ENCODE peak calls at places on chromosomes 13 and 19, in five cellular contexts. O is A549, F is GM12878, B is K562, A is HepG2. Y is an unnamed sample. For H3K4me1, the result is how much of the 10 kb centered on the place peaks cover.

GRCh38 chr19:35513975-35514809 is 743 bp upstream of the DMKN start:
- DNase-seq in A (peak), F (no peak), O (no peak), B (no peak), Y (no peak)

GRCh38 chr13:100594731-100595130 is 6.1 kb upstream of the GGACT start:
- DNase-seq in A (peak), O (peak), B (peak), F (no peak), Y (no peak)

GRCh38 chr19:18057557-18057956 is 29.2 kb downstream of the IL12RB1 start:
- DNase-seq in O (no peak), A (no peak), F (no peak), B (no peak), Y (no peak)

GRCh38 chr19:10206226-10206873 is 11.6 kb upstream of the DNMT1 start:
- DNase-seq in O (no peak), F (no peak), A (peak), B (no peak), Y (no peak)

GRCh38 chr19:49809155-49809986 is 3.7 kb downstream of the FUZ start:
- DNase-seq in F (no peak), B (no peak), O (peak), A (peak), Y (peak)

GRCh38 chr13:107874456-107874855 is 340.9 kb downstream of the LIG4 start:
- DNase-seq in A (no peak), B (no peak), F (no peak), O (no peak), Y (no peak)

GRCh38 chr19:12284631-12285030 is 10.1 kb downstream of the ZNF44 start:
- DNase-seq in F (no peak), O (no peak), B (no peak), A (no peak), Y (no peak)

GRCh38 chr13:93058301-93058700 is 168.3 kb upstream of the GPC6 start:
- DNase-seq in O (no peak), F (no peak), A (no peak), B (no peak), Y (no peak)

GRCh38 chr19:13396256-13397080 is 109.8 kb downstream of the CACNA1A start:
- DNase-seq in O (peak), A (peak), B (peak), F (no peak), Y (peak)

GRCh38 chr13:63161219-63161618 is 1745.6 kb upstream of the PCDH20 start:
- DNase-seq in B (no peak), A (no peak), O (no peak), F (no peak), Y (peak)

GRCh38 chr13:37097008-37097579 is 8.4 kb downstream of the CSNK1A1L start:
- DNase-seq in F (no peak), O (no peak), A (no peak), B (no peak), Y (no peak)

GRCh38 chr13:20414475-20415287 is 111.0 kb downstream of the CRYL1 start:
- DNase-seq in B (no peak), A (no peak), O (no peak), F (no peak), Y (no peak)

GRCh38 chr19:48746738-48747575 is at the start of gene IZUMO1:
- DNase-seq in A (no peak), B (peak), F (no peak), O (peak), Y (peak)

GRCh38 chr19:6020166-6020967 is 42.4 kb upstream of the RANBP3 start:
- DNase-seq in B (no peak), F (no peak), A (peak), O (no peak), Y (no peak)

GRCh38 chr13:41018583-41018909 is 570 bp downstream of the ELF1 start:
- DNase-seq in O (no peak), B (no peak), F (no peak), A (no peak), Y (no peak)
- H3K4me1 ChIP-seq in O (under half), B (under half), F (under half), A (half or more), Y (under half)

GRCh38 chr19:40822161-40822560 is 23.2 kb downstream of the EGLN2 start:
- DNase-seq in A (no peak), F (no peak), B (no peak), O (no peak), Y (no peak)
- TF ChIP-seq MYC in A (no peak), F (no peak), B (no peak), O (no peak), Y (no peak)

DNA sequence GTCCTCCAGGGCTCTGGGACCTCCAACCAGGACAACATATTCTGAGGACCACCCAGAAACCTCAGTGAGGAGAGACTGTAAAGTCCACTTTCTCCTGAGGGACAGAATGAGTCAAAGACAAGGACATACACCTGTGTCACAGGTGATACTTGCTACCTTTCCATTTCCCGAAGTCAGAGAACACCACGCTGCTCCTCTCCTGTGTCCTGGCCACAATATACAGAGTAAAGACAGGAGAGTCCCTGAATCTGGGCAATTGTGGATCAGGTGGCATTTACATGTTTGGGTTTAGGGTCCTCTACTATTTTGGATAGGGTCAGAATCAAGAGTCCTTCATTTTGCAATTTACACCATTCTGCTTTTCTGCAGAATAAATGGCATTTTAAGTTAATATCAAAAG is 4.9 kb downstream of the MED26 start:
- DNase-seq in A (no peak), F (no peak), B (no peak), O (no peak), Y (no peak)
- H3K4me1 ChIP-seq in A (under half), F (under half), B (under half), O (under half), Y (under half)

DNA sequence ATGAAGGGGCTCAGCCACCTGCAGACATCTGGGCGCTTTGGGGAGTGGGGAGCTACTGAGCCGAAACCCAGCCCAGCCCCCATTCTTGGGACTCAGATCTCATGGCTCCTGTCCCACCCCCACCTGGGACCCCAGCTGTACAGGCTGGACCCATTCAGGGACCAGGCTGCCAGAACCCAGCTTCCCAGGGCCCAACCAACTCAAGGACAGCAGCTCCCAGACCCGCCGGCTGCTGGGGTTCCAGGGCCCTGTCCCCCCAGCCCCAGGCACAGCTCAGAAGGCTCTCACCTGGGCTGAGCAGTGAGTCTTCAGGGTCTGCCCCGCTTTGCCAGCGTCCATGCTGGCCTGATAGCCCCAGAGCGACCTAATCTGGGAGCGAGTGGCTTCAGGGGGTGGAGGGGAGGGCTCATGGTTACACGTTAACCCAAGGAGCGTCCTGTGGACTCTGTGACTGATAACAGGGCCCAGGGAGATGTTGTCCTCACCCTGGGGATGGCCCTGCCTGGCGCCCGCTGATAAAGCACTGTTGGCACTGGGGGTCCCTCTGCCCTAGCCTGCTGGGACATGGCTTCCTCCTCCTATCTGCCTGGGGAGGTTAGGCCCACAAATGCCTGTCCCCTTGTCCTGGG is at the start of gene TMEM86B:
- DNase-seq in A (peak), O (no peak), F (no peak), B (no peak), Y (no peak)
- TF ChIP-seq MYC in A (no peak), O (no peak), F (no peak), B (no peak), Y (no peak)

GRCh38 chr13:97246596-97246995 is 24.5 kb downstream of the MBNL2 start:
- DNase-seq in F (no peak), O (no peak), B (no peak), A (no peak), Y (peak)
- H3K4me1 ChIP-seq in F (under half), O (half or more), B (under half), A (half or more), Y (half or more)

GRCh38 chr13:105643966-105644365 is 891.5 kb downstream of the EFNB2 start:
- DNase-seq in B (no peak), O (no peak), A (no peak), F (no peak), Y (no peak)

GRCh38 chr13:105638446-105638845 is 897.0 kb downstream of the EFNB2 start:
- DNase-seq in A (no peak), B (no peak), O (no peak), F (no peak), Y (no peak)

GRCh38 chr13:105642511-105642958 is 892.9 kb downstream of the EFNB2 start:
- DNase-seq in B (no peak), A (no peak), O (peak), F (no peak), Y (no peak)
- TF ChIP-seq MYC in B (no peak), A (no peak), O (no peak), F (no peak), Y (no peak)

GRCh38 chr19:1264801-1265610 is 4.1 kb upstream of the CIRBP start:
- DNase-seq in B (peak), A (peak), F (no peak), O (peak), Y (peak)

GRCh38 chr19:1261863-1262686 is 7.1 kb upstream of the CIRBP start:
- DNase-seq in A (peak), O (peak), B (no peak), F (no peak), Y (no peak)

GRCh38 chr19:1261512-1261862 is 7.6 kb upstream of the CIRBP start:
- DNase-seq in A (no peak), F (no peak), O (peak), B (no peak), Y (no peak)

GRCh38 chr19:1262687-1263123 is 6.4 kb upstream of the CIRBP start:
- DNase-seq in F (no peak), B (no peak), A (no peak), O (no peak), Y (no peak)

GRCh38 chr19:1263198-1263597 is 5.9 kb upstream of the CIRBP start:
- DNase-seq in B (no peak), A (no peak), F (no peak), O (no peak), Y (no peak)
- H3K4me1 ChIP-seq in B (half or more), A (half or more), F (half or more), O (half or more), Y (under half)

GRCh38 chr13:112746044-112746443 is 56.2 kb downstream of the ATP11A start:
- DNase-seq in O (no peak), B (no peak), A (no peak), F (no peak), Y (no peak)

GRCh38 chr13:112747256-112747655 is 57.4 kb downstream of the ATP11A start:
- DNase-seq in O (no peak), A (no peak), F (no peak), B (no peak), Y (peak)

GRCh38 chr13:112750570-112750969 is 60.7 kb downstream of the ATP11A start:
- DNase-seq in O (no peak), F (no peak), B (no peak), A (no peak), Y (no peak)

GRCh38 chr13:112751617-112752016 is 61.8 kb downstream of the ATP11A start:
- DNase-seq in A (no peak), F (no peak), O (no peak), B (no peak), Y (no peak)

DNA sequence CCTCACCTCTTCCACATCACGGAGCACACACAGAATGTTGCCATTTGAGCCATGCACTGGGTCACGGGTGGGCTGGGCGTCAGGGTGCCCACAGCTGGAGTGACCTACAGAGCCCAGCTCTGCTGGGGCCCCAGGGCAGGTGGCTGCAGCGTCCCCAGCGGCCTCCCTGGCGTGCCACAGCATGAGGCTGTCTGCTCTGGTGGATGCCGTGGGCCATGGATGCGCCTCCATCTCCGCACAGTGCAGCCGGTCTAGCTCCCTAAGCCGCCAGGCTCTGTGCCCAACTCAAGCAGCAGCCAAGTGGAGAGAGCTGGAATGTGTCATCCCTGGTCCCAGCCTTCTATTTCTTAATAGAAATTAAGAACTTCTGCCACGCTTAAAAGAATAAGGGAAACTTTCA is 59.1 kb downstream of the ATP11A start:
- DNase-seq in A (no peak), F (no peak), O (no peak), B (no peak), Y (no peak)
- TF ChIP-seq MYC in A (no peak), F (no peak), O (no peak), B (no peak), Y (no peak)

GRCh38 chr19:1274852-1275259 is 474 bp upstream of the FAM174C start:
- DNase-seq in F (no peak), O (no peak), A (no peak), B (peak), Y (no peak)
- H3K4me1 ChIP-seq in F (under half), O (under half), A (half or more), B (half or more), Y (under half)

Y was measured in endothelial cell of umbilical vein.